ENCODE peak calls at places on chromosomes 5 and 9, in seven cellular contexts. One of them, this sample, is unnamed.

GRCh38 chr9:78821126-78821822 is 524.3 kb downstream of the PSAT1 start:
- DNase-seq in mucosa of descending colon: no peak
- DNase-seq in upper lobe of right lung: no peak
- DNase-seq in tibial artery: no peak
- DNase-seq in HepG2: peak; percentile 49
- DNase-seq in mammary epithelial cell: peak; percentile 29
- DNase-seq in gastrocnemius medialis: no peak
- DNase-seq in this sample: peak; percentile 76

GRCh38 chr5:170147051-170147785 is 41.5 kb downstream of the FOXI1 start:
- DNase-seq in mucosa of descending colon: no peak
- DNase-seq in upper lobe of right lung: no peak
- DNase-seq in tibial artery: no peak
- DNase-seq in HepG2: no peak
- DNase-seq in mammary epithelial cell: no peak
- DNase-seq in gastrocnemius medialis: no peak
- DNase-seq in this sample: no peak

GRCh38 chr9:92294297-92294676 is 790 bp upstream of the IARS1 start:
- DNase-seq in mucosa of descending colon: no peak
- DNase-seq in upper lobe of right lung: no peak
- DNase-seq in tibial artery: no peak
- DNase-seq in HepG2: peak; percentile 9
- DNase-seq in mammary epithelial cell: peak; percentile 15
- DNase-seq in gastrocnemius medialis: no peak
- DNase-seq in this sample: peak; percentile 29

GRCh38 chr5:97183100-97183929 is at the start of gene RIOK2:
- DNase-seq in mucosa of descending colon: peak; percentile 94
- DNase-seq in upper lobe of right lung: peak; percentile 98
- DNase-seq in tibial artery: peak; percentile 94
- DNase-seq in HepG2: peak; percentile 94
- DNase-seq in mammary epithelial cell: peak; percentile 91
- DNase-seq in gastrocnemius medialis: peak; percentile 86
- DNase-seq in this sample: peak; percentile 97

GRCh38 chr5:153463806-153464205 is 26.7 kb upstream of the GRIA1 start:
- DNase-seq in mucosa of descending colon: no peak
- DNase-seq in upper lobe of right lung: no peak
- DNase-seq in tibial artery: no peak
- DNase-seq in HepG2: no peak
- DNase-seq in mammary epithelial cell: peak; percentile 47
- DNase-seq in gastrocnemius medialis: no peak
- DNase-seq in this sample: peak; percentile 39

GRCh38 chr5:167642779-167643517 is 648.5 kb upstream of the WWC1 start:
- DNase-seq in mucosa of descending colon: no peak
- DNase-seq in upper lobe of right lung: no peak
- DNase-seq in tibial artery: no peak
- DNase-seq in HepG2: no peak
- DNase-seq in mammary epithelial cell: peak; percentile 83
- DNase-seq in gastrocnemius medialis: no peak
- DNase-seq in this sample: peak; percentile 78

GRCh38 chr5:37071901-37072581 is 177.1 kb downstream of the CPLANE1 start:
- DNase-seq in mucosa of descending colon: no peak
- DNase-seq in upper lobe of right lung: no peak
- DNase-seq in tibial artery: no peak
- DNase-seq in HepG2: peak; percentile 61
- DNase-seq in mammary epithelial cell: peak; percentile 72
- DNase-seq in gastrocnemius medialis: no peak
- DNase-seq in this sample: peak; percentile 41

GRCh38 chr5:141872496-141873356 is 5.5 kb downstream of the PCDH1 start:
- DNase-seq in mucosa of descending colon: peak; percentile 27
- DNase-seq in upper lobe of right lung: peak; percentile 15
- DNase-seq in tibial artery: peak; percentile 28
- DNase-seq in HepG2: no peak
- DNase-seq in mammary epithelial cell: no peak
- DNase-seq in gastrocnemius medialis: no peak
- DNase-seq in this sample: no peak

GRCh38 chr5:106921567-106921966 is 749.2 kb downstream of the EFNA5 start:
- DNase-seq in mucosa of descending colon: no peak
- DNase-seq in upper lobe of right lung: no peak
- DNase-seq in tibial artery: no peak
- DNase-seq in HepG2: no peak
- DNase-seq in mammary epithelial cell: no peak
- DNase-seq in gastrocnemius medialis: no peak
- DNase-seq in this sample: no peak

GRCh38 chr5:172172912-172173591 is 15.0 kb downstream of the STK10 start:
- DNase-seq in mucosa of descending colon: no peak
- DNase-seq in upper lobe of right lung: no peak
- DNase-seq in tibial artery: no peak
- DNase-seq in HepG2: no peak
- DNase-seq in mammary epithelial cell: no peak
- DNase-seq in gastrocnemius medialis: no peak
- DNase-seq in this sample: peak; percentile 40

GRCh38 chr5:141420855-141421488 is at the start of gene PCDHGA11:
- DNase-seq in mucosa of descending colon: no peak
- DNase-seq in upper lobe of right lung: no peak
- DNase-seq in tibial artery: no peak
- DNase-seq in HepG2: no peak
- DNase-seq in mammary epithelial cell: peak; percentile 67
- DNase-seq in gastrocnemius medialis: no peak
- DNase-seq in this sample: peak; percentile 50

GRCh38 chr5:97098864-97099454 is 43.5 kb downstream of the LIX1 start:
- DNase-seq in mucosa of descending colon: no peak
- DNase-seq in upper lobe of right lung: no peak
- DNase-seq in tibial artery: no peak
- DNase-seq in HepG2: no peak
- DNase-seq in mammary epithelial cell: no peak
- DNase-seq in gastrocnemius medialis: no peak
- DNase-seq in this sample: peak; percentile 13

GRCh38 chr9:89609426-89610006 is 4.7 kb downstream of the GADD45G start:
- DNase-seq in mucosa of descending colon: no peak
- DNase-seq in upper lobe of right lung: peak; percentile 10
- DNase-seq in tibial artery: no peak
- DNase-seq in HepG2: no peak
- DNase-seq in mammary epithelial cell: no peak
- DNase-seq in gastrocnemius medialis: peak; percentile 55
- DNase-seq in this sample: no peak

GRCh38 chr9:100505564-100506159 is 32.7 kb downstream of the TMEFF1 start:
- DNase-seq in mucosa of descending colon: peak; percentile 71
- DNase-seq in upper lobe of right lung: peak; percentile 79
- DNase-seq in tibial artery: no peak
- DNase-seq in HepG2: peak; percentile 67
- DNase-seq in mammary epithelial cell: peak; percentile 44
- DNase-seq in gastrocnemius medialis: peak; percentile 19
- DNase-seq in this sample: peak; percentile 57

DNA sequence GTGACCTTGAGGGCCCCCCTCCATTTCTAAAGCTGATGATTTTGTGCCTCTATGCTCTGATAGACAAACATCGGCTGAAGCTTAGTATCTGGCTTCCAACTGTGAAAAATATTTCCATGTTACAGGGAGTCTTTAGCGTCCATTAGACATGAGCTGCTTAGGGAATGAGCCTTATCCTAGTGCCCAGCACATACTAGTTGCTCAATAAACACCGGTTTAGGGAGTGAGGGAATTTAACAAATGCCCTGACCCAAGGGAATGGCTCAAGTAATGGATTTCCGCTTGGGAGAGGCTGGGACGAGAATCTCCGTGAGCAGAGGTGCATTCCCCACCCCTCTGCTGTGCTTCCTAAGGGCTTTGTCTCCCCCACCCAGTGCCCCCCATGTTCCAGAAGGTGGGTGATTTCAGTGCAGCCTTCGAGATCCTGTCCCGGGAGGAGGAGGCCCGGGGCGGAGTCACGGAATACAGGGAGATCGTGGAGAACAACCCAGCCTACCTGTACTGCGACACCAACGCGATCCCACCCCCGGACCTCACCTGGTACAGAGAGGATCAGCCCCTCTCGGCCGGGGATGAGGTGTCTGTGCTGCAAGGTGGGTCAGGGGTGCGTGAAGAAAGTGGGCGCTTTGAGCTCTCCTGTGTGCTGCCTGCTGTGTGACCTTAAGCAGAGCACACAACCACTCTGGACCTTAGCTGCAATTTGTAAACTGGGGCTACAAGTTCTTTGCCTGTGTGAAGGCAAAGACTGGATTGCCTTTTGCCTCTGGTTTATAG is 65.7 kb upstream of the ASS1 start:
- DNase-seq in mucosa of descending colon: no peak
- DNase-seq in upper lobe of right lung: no peak
- DNase-seq in tibial artery: no peak
- DNase-seq in HepG2: no peak
- DNase-seq in mammary epithelial cell: no peak
- DNase-seq in gastrocnemius medialis: no peak
- DNase-seq in this sample: no peak
- H3K4me3 ChIP-seq in mucosa of descending colon: no peak overlapping the region
- H3K4me3 ChIP-seq in upper lobe of right lung: no peak overlapping the region
- H3K4me3 ChIP-seq in tibial artery: no peak overlapping the region
- H3K4me3 ChIP-seq in HepG2: no peak overlapping the region
- H3K4me3 ChIP-seq in mammary epithelial cell: no peak overlapping the region
- H3K4me3 ChIP-seq in gastrocnemius medialis: no peak overlapping the region
- H3K4me3 ChIP-seq in this sample: no peak overlapping the region

DNA sequence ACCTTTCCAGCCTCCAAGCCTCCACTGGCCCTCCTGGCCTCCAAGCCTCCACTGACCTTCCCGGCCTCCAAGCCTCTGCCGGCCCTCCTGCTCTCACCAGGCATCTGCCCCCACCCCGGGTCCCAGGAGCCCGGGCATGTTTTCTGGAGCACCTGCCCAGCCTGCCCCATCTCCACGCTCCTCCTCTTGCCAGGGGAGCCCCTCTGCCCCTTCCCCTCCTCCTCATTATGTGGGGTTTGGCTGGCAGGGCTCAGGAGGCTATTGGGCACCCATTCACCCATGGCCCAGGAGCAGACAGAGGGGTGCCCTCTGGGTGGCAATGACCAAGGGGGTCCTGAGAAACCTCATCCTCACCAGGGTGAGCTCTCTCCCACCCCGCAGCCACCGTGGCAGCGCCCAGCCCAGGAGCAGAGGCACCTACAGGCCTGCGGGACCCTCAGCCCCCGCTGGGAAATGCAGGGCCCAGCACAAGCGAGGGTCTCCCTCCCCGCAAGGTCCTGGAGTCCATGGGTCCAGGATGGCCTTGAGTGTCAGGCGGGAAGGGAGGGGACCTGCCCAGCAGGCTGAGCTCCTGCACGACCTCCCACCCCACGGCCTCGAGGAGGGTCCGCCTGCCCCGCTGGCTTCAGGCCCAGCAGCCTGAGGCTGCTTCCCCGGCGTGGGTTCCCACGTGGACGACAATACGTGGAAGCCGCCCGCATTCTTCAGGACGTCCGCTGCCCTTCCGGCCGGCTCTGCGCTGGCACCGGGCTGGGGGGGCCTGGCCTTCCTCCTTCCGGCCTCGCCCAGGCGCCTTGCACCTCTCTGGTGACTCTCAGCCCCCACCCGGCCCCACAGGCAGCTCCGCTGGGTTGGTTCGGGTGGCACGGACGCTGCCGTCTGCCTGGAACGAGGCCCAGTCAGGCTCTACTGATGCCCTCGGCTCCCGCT is 51.4 kb upstream of the NRARP start:
- DNase-seq in mucosa of descending colon: no peak
- DNase-seq in upper lobe of right lung: peak; percentile 72
- DNase-seq in tibial artery: no peak
- DNase-seq in HepG2: no peak
- DNase-seq in mammary epithelial cell: no peak
- DNase-seq in gastrocnemius medialis: no peak
- DNase-seq in this sample: no peak
- H3K9me3 ChIP-seq in mucosa of descending colon: peaks cover 23% of the 10 kb centered on the region
- H3K9me3 ChIP-seq in upper lobe of right lung: peaks cover 12% of the 10 kb centered on the region
- H3K9me3 ChIP-seq in tibial artery: no peaks in the 10 kb centered on the region
- H3K9me3 ChIP-seq in HepG2: peaks cover 29% of the 10 kb centered on the region
- H3K9me3 ChIP-seq in mammary epithelial cell: peaks cover 29% of the 10 kb centered on the region
- H3K9me3 ChIP-seq in gastrocnemius medialis: no peaks in the 10 kb centered on the region
- H3K9me3 ChIP-seq in this sample: peaks cover 18% of the 10 kb centered on the region

DNA sequence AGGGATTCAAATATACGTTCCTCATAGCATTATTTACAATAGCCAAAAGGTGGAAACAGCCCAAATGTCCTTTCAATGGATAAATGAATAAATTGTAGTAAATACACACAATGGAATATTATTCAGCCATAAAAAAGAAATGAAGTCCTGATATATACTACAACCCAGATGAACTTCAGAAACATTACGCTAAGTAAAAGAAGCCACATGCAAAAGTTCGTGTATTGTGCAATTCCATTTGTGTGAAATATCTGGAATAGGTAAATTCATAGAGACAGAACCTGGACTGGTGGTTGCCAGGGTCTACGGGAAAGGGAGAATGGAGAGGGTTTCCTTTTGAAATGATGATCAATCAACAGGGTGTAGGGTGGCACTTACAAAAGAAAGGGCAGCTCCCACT is 12.5 kb upstream of the ARSI start:
- DNase-seq in mucosa of descending colon: no peak
- DNase-seq in upper lobe of right lung: no peak
- DNase-seq in tibial artery: no peak
- DNase-seq in HepG2: no peak
- DNase-seq in mammary epithelial cell: no peak
- DNase-seq in gastrocnemius medialis: no peak
- DNase-seq in this sample: no peak
- H3K4me1 ChIP-seq in mucosa of descending colon: no peaks in the 10 kb centered on the region
- H3K4me1 ChIP-seq in upper lobe of right lung: no peaks in the 10 kb centered on the region
- H3K4me1 ChIP-seq in tibial artery: peaks cover 3% of the 10 kb centered on the region
- H3K4me1 ChIP-seq in HepG2: peaks cover 64% of the 10 kb centered on the region
- H3K4me1 ChIP-seq in mammary epithelial cell: peaks cover 38% of the 10 kb centered on the region
- H3K4me1 ChIP-seq in gastrocnemius medialis: peaks cover 12% of the 10 kb centered on the region
- H3K4me1 ChIP-seq in this sample: peaks cover 36% of the 10 kb centered on the region

GRCh38 chr5:139461176-139461575 is 1.4 kb downstream of the ECSCR start:
- DNase-seq in mucosa of descending colon: no peak
- DNase-seq in upper lobe of right lung: no peak
- DNase-seq in tibial artery: no peak
- DNase-seq in HepG2: no peak
- DNase-seq in mammary epithelial cell: no peak
- DNase-seq in gastrocnemius medialis: no peak
- DNase-seq in this sample: no peak

GRCh38 chr5:139462582-139463276 is at the start of gene ECSCR:
- DNase-seq in mucosa of descending colon: no peak
- DNase-seq in upper lobe of right lung: no peak
- DNase-seq in tibial artery: no peak
- DNase-seq in HepG2: peak; percentile 39
- DNase-seq in mammary epithelial cell: no peak
- DNase-seq in gastrocnemius medialis: no peak
- DNase-seq in this sample: no peak

GRCh38 chr5:139459451-139459934 is 3.0 kb downstream of the ECSCR start:
- DNase-seq in mucosa of descending colon: peak; percentile 55
- DNase-seq in upper lobe of right lung: no peak
- DNase-seq in tibial artery: no peak
- DNase-seq in HepG2: peak; percentile 52
- DNase-seq in mammary epithelial cell: no peak
- DNase-seq in gastrocnemius medialis: no peak
- DNase-seq in this sample: no peak

GRCh38 chr5:139460457-139460856 is 2.1 kb downstream of the ECSCR start:
- DNase-seq in mucosa of descending colon: no peak
- DNase-seq in upper lobe of right lung: no peak
- DNase-seq in tibial artery: no peak
- DNase-seq in HepG2: no peak
- DNase-seq in mammary epithelial cell: no peak
- DNase-seq in gastrocnemius medialis: no peak
- DNase-seq in this sample: no peak

DNA sequence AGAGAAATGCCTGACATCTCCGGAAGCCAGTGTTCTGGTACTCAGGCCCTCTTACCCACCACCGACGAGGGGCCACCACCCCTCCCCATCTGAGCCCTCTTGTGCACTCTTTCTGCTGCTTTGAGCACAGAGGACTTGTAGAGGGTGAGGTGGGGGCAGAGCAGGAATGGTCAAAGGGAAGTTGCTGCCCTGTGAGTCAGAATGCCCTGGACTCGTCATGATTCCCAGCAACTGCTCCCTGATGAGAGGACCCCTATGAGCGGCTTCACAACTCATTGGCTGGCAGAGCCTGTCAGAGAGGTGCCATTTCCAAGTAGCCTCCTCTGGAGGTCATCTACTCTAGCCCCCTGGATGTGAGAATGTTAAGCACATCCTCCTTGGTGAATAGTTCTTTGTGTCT is 845 bp downstream of the ECSCR start:
- DNase-seq in mucosa of descending colon: no peak
- DNase-seq in upper lobe of right lung: no peak
- DNase-seq in tibial artery: no peak
- DNase-seq in HepG2: no peak
- DNase-seq in mammary epithelial cell: no peak
- DNase-seq in gastrocnemius medialis: no peak
- DNase-seq in this sample: peak; percentile 25
- H3K4me3 ChIP-seq in mucosa of descending colon: no peak overlapping the region
- H3K4me3 ChIP-seq in upper lobe of right lung: peak overlapping the region; percentile 45
- H3K4me3 ChIP-seq in tibial artery: peak overlapping the region; percentile 10
- H3K4me3 ChIP-seq in HepG2: no peak overlapping the region
- H3K4me3 ChIP-seq in mammary epithelial cell: no peak overlapping the region
- H3K4me3 ChIP-seq in gastrocnemius medialis: peak overlapping the region; percentile 47
- H3K4me3 ChIP-seq in this sample: no peak overlapping the region